ENCODE peak calls at places on chromosomes 6 and 20, in five cellular contexts. T, W, Y, S and U are unnamed samples.

GRCh38 chr6:71584712-71585436 is 296.3 kb downstream of the OGFRL1 start:
- DNase-seq in T (no peak), W (no peak), Y (no peak), S (no peak), U (no peak)

GRCh38 chr6:25312703-25313102 is 33.5 kb downstream of the CARMIL1 start:
- DNase-seq in T (no peak), W (peak; percentile 58), Y (no peak), S (no peak), U (peak; percentile 51)

GRCh38 chr6:151186276-151186675 is 53.5 kb upstream of the AKAP12 start:
- DNase-seq in T (no peak), W (no peak), Y (no peak), S (no peak), U (no peak)

GRCh38 chr20:49479785-49480184 is 2.7 kb downstream of the KCNB1 start:
- DNase-seq in T (no peak), W (no peak), Y (no peak), S (no peak), U (no peak)

GRCh38 chr6:157724960-157725741 is 97.9 kb upstream of the SNX9 start:
- DNase-seq in T (no peak), W (no peak), Y (no peak), S (no peak), U (no peak)

GRCh38 chr20:38825901-38826625 is 20.6 kb downstream of the PPP1R16B start:
- DNase-seq in T (peak; percentile 76), W (peak; percentile 76), Y (peak; percentile 12), S (no peak), U (peak; percentile 53)

GRCh38 chr6:41577865-41578713 is 31.9 kb downstream of the FOXP4 start:
- DNase-seq in T (peak; percentile 57), W (peak; percentile 57), Y (peak; percentile 53), S (no peak), U (no peak)

GRCh38 chr6:8132130-8132529 is 29.8 kb upstream of the EEF1E1 start:
- DNase-seq in T (no peak), W (no peak), Y (no peak), S (no peak), U (no peak)

GRCh38 chr6:137520520-137520919 is 26.3 kb upstream of the OLIG3 start:
- DNase-seq in T (no peak), W (no peak), Y (no peak), S (no peak), U (no peak)

GRCh38 chr6:6942826-6943225 is 164.9 kb upstream of the RREB1 start:
- DNase-seq in T (no peak), W (peak; percentile 65), Y (no peak), S (no peak), U (no peak)

GRCh38 chr6:150048099-150048498 is 20.8 kb downstream of the ULBP3 start:
- DNase-seq in T (no peak), W (no peak), Y (no peak), S (no peak), U (no peak)

GRCh38 chr6:18262812-18263560 is 1.3 kb downstream of the DEK start:
- DNase-seq in T (no peak), W (no peak), Y (no peak), S (no peak), U (no peak)

GRCh38 chr20:20466341-20466879 is 98.5 kb downstream of the INSM1 start:
- DNase-seq in T (no peak), W (peak; percentile 89), Y (no peak), S (no peak), U (no peak)

GRCh38 chr6:129748212-129748900 is 38.4 kb upstream of the ARHGAP18 start:
- DNase-seq in T (no peak), W (peak; percentile 30), Y (no peak), S (no peak), U (peak; percentile 39)

GRCh38 chr20:46057856-46058655 is 29.0 kb downstream of the SLC12A5 start:
- DNase-seq in T (peak; percentile 45), W (peak; percentile 10), Y (no peak), S (no peak), U (no peak)

GRCh38 chr6:34465551-34466241 is at the start of gene PACSIN1:
- DNase-seq in T (peak; percentile 83), W (no peak), Y (no peak), S (no peak), U (peak; percentile 50)

GRCh38 chr6:140537834-140538680 is 1163.6 kb upstream of the CITED2 start:
- DNase-seq in T (peak; percentile 71), W (peak; percentile 99), Y (peak; percentile 3), S (peak; percentile 83), U (peak; percentile 44)

GRCh38 chr6:88380083-88380482 is 213.9 kb upstream of the CNR1 start:
- DNase-seq in T (no peak), W (peak; percentile 79), Y (peak; percentile 9), S (no peak), U (peak; percentile 40)

GRCh38 chr20:54475334-54476287 is at the start of gene DOK5:
- DNase-seq in T (peak; percentile 54), W (peak; percentile 52), Y (no peak), S (no peak), U (peak; percentile 41)

GRCh38 chr6:166989427-166990034 is 9.7 kb upstream of the CEP43 start:
- DNase-seq in T (peak; percentile 25), W (no peak), Y (no peak), S (no peak), U (peak; percentile 4)

GRCh38 chr6:117545161-117545595 is 57.1 kb downstream of the GOPC start:
- DNase-seq in T (no peak), W (peak; percentile 60), Y (no peak), S (peak; percentile 77), U (peak; percentile 29)

GRCh38 chr6:108417027-108417426 is 122.2 kb downstream of the AFG1L start:
- DNase-seq in T (no peak), W (peak; percentile 57), Y (no peak), S (no peak), U (no peak)

GRCh38 chr6:112017169-112017568 is 36.7 kb upstream of the CCN6 start:
- DNase-seq in T (no peak), W (no peak), Y (no peak), S (no peak), U (no peak)

GRCh38 chr6:45920819-45921511 is 94.7 kb downstream of the CLIC5 start:
- DNase-seq in T (no peak), W (no peak), Y (no peak), S (no peak), U (no peak)

GRCh38 chr6:5541751-5542432 is 280.6 kb downstream of the FARS2 start:
- DNase-seq in T (no peak), W (no peak), Y (no peak), S (peak; percentile 35), U (no peak)

GRCh38 chr20:6095409-6095808 is 27.4 kb downstream of the FERMT1 start:
- DNase-seq in T (no peak), W (no peak), Y (no peak), S (no peak), U (no peak)

GRCh38 chr6:148521586-148521985 is 178.9 kb downstream of the SASH1 start:
- DNase-seq in T (no peak), W (peak; percentile 72), Y (no peak), S (no peak), U (no peak)

GRCh38 chr6:13453771-13454251 is 33.6 kb downstream of the GFOD1 start:
- DNase-seq in T (no peak), W (peak; percentile 50), Y (peak; percentile 6), S (peak; percentile 13), U (peak; percentile 52)

GRCh38 chr20:51760905-51761544 is 7.2 kb downstream of the ATP9A start:
- DNase-seq in T (no peak), W (peak; percentile 90), Y (no peak), S (no peak), U (peak; percentile 75)

GRCh38 chr6:15595461-15596173 is 67.2 kb downstream of the DTNBP1 start:
- DNase-seq in T (peak; percentile 47), W (peak; percentile 8), Y (no peak), S (no peak), U (no peak)

GRCh38 chr6:53735896-53736295 is 58.9 kb upstream of the LRRC1 start:
- DNase-seq in T (no peak), W (no peak), Y (no peak), S (no peak), U (no peak)

GRCh38 chr6:35065870-35066269 is 75.3 kb downstream of the TCP11 start:
- DNase-seq in T (no peak), W (no peak), Y (no peak), S (no peak), U (no peak)

GRCh38 chr6:87333591-87334181 is 4.6 kb upstream of the GJB7 start:
- DNase-seq in T (no peak), W (peak; percentile 22), Y (no peak), S (no peak), U (no peak)

DNA sequence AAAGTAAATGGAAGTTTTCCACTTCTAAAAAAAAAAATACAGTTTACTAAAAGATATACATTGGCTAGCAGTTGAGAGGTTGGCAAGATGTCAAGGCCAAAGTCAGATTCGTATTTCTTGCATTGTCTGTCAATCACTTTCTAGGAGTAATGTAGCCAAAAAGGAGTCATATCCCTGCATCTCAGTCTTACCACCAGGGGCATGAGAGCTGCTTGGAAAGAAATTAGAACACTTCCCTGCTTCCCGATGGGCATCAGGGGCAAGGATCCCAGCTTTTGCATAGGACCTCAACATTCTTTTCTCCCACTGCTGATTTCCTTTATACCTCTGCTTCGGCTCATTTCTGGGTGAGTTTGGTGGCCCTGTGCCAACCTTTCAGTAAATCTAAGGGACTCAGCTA is 581.0 kb upstream of the MAP3K7 start:
- DNase-seq in T (no peak), W (no peak), Y (no peak), S (no peak), U (peak; percentile 2)
- TF ChIP-seq CTCF in T (peak; percentile 36), W (peak; percentile 38), Y (no peak), S (peak; percentile 27), U (no peak)

GRCh38 chr6:114108119-114109002 is 137.4 kb upstream of the HDAC2 start:
- DNase-seq in T (peak; percentile 81), W (peak; percentile 42), Y (peak; percentile 25), S (peak; percentile 33), U (peak; percentile 84)
- TF ChIP-seq CTCF in T (peak; percentile 82), W (peak; percentile 79), Y (peak; percentile 47), S (peak; percentile 91), U (peak; percentile 55)

DNA sequence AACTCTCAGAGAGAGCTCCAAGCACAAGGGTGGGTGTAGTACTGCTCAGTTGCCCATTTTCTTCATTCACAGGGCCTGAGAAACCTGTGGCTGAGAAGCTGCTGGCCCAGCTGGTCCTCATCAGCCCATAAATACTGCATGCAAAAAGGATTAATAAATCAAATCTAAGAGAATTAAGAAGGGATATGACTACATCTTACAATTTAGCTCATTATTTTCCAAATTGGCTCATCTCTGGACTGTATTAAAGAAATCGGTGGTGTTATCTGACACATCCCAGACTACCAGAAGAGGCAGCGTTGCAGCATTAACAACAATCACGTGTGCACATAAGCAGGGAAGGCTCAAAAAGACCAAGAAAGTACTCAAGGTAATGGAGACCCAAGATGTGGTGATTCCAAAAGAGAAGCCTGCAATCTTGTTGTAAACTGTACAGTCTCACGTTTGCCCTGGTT is 90.7 kb downstream of the CD24 start:
- DNase-seq in T (peak; percentile 14), W (no peak), Y (no peak), S (no peak), U (no peak)
- TF ChIP-seq CTCF in T (no peak), W (no peak), Y (no peak), S (peak; percentile 64), U (no peak)

DNA sequence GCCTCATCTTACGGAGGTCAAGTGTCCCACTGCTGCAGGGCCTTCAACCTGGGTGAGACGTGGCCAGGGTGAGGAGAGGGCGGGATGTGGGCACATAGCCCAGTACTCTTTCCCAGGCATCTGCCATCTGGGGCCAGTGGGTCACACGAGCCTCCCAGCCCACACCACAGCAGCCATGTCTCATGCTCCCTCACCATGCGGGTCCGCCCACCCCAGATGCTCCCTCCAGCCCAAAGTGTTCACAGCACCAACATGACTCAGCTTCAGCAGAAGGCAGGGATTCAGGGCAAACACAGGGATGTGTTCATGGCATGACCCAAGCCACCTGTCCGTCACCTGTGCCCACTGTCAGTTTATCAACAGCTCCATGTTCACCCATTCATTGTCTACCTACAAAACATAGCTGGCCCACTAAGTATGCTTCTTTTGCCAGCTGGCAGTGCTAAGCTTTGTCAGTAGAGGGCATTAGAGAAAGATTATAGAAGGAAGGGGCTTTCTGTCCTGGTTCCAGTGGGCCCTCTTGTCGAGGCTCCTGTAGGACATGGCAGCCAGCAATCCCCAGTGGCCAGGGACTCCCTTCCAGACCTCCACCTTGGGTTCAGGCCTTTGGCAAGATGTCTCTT is 109.2 kb downstream of the FOXF2 start:
- DNase-seq in T (no peak), W (no peak), Y (no peak), S (no peak), U (no peak)
- TF ChIP-seq CTCF in T (no peak), W (no peak), Y (no peak), S (no peak), U (no peak)